ENCODE peak calls at places on chromosomes 3 and 15, in five cellular contexts. E is lower leg skin; S is CD4-positive, alpha-beta T cell; X is H9; L is stomach. W is an unnamed sample.

GRCh38 chr3:99875573-99875924 is 57.9 kb downstream of the CMSS1 start:
- DNase-seq in E (no peak), S (no peak), X (no peak), L (no peak), W (no peak)

GRCh38 chr15:98421419-98422085 is 226.8 kb upstream of the IGF1R start:
- DNase-seq in E (peak), S (peak), X (peak), L (peak), W (peak)

GRCh38 chr15:75903331-75904240 is at the start of gene FBXO22:
- DNase-seq in E (peak), S (peak), X (peak), L (peak), W (peak)

GRCh38 chr3:12822725-12823373 is 18.5 kb downstream of the RPL32 start:
- DNase-seq in E (no peak), S (no peak), X (no peak), L (no peak), W (no peak)

GRCh38 chr15:67025719-67026118 is 39.7 kb upstream of the SMAD3 start:
- DNase-seq in E (peak), S (no peak), X (peak), L (no peak), W (no peak)

GRCh38 chr3:76585794-76586392 is 454.0 kb upstream of the ROBO2 start:
- DNase-seq in E (no peak), S (no peak), X (no peak), L (no peak), W (no peak)

GRCh38 chr15:83565553-83566159 is 88.3 kb upstream of the ADAMTSL3 start:
- DNase-seq in E (no peak), S (no peak), X (no peak), L (no peak), W (no peak)

GRCh38 chr3:60742606-60743145 is 508.6 kb downstream of the FHIT start:
- DNase-seq in E (no peak), S (no peak), X (peak), L (no peak), W (no peak)

GRCh38 chr3:158768361-158768787 is 33.5 kb upstream of the MFSD1 start:
- DNase-seq in E (no peak), S (no peak), X (peak), L (peak), W (no peak)

GRCh38 chr3:139528924-139529323 is 10.6 kb downstream of the RBP1 start:
- DNase-seq in E (no peak), S (no peak), X (no peak), L (no peak), W (no peak)

GRCh38 chr15:34292591-34292990 is 45.0 kb downstream of the SLC12A6 start:
- DNase-seq in E (no peak), S (no peak), X (no peak), L (no peak), W (no peak)

GRCh38 chr15:91548588-91548987 is 304.9 kb upstream of the SLCO3A1 start:
- DNase-seq in E (no peak), S (no peak), X (no peak), L (no peak), W (no peak)

GRCh38 chr15:85748176-85748575 is 46.5 kb downstream of the KLHL25 start:
- DNase-seq in E (no peak), S (no peak), X (peak), L (peak), W (no peak)

GRCh38 chr3:13235079-13235478 is 161.8 kb upstream of the IQSEC1 start:
- DNase-seq in E (no peak), S (no peak), X (no peak), L (no peak), W (no peak)

GRCh38 chr3:189927975-189928895 is 192.5 kb downstream of the P3H2 start:
- DNase-seq in E (no peak), S (no peak), X (no peak), L (no peak), W (no peak)

GRCh38 chr3:24185738-24186384 is 240.8 kb downstream of the NR1D2 start:
- DNase-seq in E (no peak), S (no peak), X (peak), L (peak), W (no peak)

GRCh38 chr3:124768812-124769211 is 38.6 kb downstream of the UMPS start:
- DNase-seq in E (no peak), S (no peak), X (no peak), L (no peak), W (no peak)

GRCh38 chr3:160956785-160957184 is 148.4 kb downstream of the B3GALNT1 start:
- DNase-seq in E (no peak), S (no peak), X (no peak), L (no peak), W (no peak)

GRCh38 chr3:125148016-125148812 is 64.3 kb downstream of the SLC12A8 start:
- DNase-seq in E (no peak), S (no peak), X (no peak), L (no peak), W (no peak)

GRCh38 chr3:53885239-53885638 is 3.3 kb upstream of the ACTR8 start:
- DNase-seq in E (no peak), S (no peak), X (no peak), L (no peak), W (no peak)

GRCh38 chr3:82087958-82088357 is 326.5 kb upstream of the GBE1 start:
- DNase-seq in E (no peak), S (no peak), X (no peak), L (no peak), W (no peak)

GRCh38 chr3:66431494-66431893 is 69.3 kb downstream of the LRIG1 start:
- DNase-seq in E (no peak), S (no peak), X (no peak), L (no peak), W (no peak)

GRCh38 chr15:78944202-78944625 is 632 bp downstream of the CTSH start:
- DNase-seq in E (no peak), S (no peak), X (no peak), L (peak), W (no peak)

GRCh38 chr3:146037697-146038096 is 123.3 kb downstream of the PLOD2 start:
- DNase-seq in E (no peak), S (no peak), X (no peak), L (no peak), W (no peak)

GRCh38 chr3:69542265-69543079 is 156.6 kb upstream of the FRMD4B start:
- DNase-seq in E (no peak), S (no peak), X (peak), L (no peak), W (no peak)

GRCh38 chr3:136141296-136141785 is 54.8 kb downstream of the MSL2 start:
- DNase-seq in E (no peak), S (no peak), X (no peak), L (no peak), W (no peak)

GRCh38 chr3:107394502-107394901 is 17.3 kb downstream of the CCDC54 start:
- DNase-seq in E (no peak), S (no peak), X (no peak), L (no peak), W (no peak)

GRCh38 chr3:9402410-9403228 is 5.2 kb downstream of the SETD5 start:
- DNase-seq in E (no peak), S (no peak), X (peak), L (peak), W (no peak)

DNA sequence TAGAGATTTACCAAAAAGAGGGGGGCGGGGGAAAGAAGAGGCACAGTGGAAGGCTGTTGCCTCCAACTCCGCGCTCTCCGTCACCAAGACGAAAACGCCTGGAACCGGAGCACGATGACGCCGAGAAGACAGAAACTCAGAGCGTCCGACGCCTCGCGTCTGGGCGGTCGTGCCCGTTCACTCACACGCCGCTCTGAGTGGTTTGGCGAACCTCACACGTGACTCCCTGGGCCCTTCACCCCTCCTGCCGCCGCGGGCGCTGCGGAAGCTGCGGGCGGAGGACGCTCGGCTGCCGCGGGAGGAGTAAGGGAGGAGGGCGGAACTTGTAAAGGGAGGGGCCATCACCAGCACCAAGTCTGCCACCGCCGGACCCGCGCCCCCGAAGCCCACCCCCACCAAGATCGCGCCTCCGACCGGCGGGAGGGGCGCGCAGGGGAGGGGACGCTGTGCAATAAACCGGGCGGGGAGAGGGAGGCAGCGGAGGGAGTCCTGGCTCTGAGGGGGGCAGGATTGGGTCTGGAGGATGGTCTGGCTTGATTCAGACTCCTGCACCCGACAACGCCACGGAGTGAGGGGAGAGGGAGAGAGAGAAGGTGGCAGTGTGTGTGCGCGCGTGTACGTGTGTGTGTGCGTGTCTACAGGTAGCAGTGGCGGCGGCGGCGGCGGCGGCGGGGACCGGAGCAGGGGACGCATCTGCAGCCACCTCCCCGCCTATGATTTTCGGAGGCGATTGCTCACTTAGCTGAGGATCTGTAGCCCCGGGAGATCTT is 1.9 kb upstream of the NLGN1 start:
- DNase-seq in E (peak), S (peak), X (peak), L (peak), W (peak)
- TF ChIP-seq CTCF in E (no peak), S (no peak), X (no peak), L (no peak), W (no peak)

GRCh38 chr3:11735638-11736037 is 91.9 kb upstream of the VGLL4 start:
- DNase-seq in E (no peak), S (no peak), X (no peak), L (peak), W (no peak)
- TF ChIP-seq CTCF in E (no peak), S (no peak), X (no peak), L (no peak), W (no peak)

DNA sequence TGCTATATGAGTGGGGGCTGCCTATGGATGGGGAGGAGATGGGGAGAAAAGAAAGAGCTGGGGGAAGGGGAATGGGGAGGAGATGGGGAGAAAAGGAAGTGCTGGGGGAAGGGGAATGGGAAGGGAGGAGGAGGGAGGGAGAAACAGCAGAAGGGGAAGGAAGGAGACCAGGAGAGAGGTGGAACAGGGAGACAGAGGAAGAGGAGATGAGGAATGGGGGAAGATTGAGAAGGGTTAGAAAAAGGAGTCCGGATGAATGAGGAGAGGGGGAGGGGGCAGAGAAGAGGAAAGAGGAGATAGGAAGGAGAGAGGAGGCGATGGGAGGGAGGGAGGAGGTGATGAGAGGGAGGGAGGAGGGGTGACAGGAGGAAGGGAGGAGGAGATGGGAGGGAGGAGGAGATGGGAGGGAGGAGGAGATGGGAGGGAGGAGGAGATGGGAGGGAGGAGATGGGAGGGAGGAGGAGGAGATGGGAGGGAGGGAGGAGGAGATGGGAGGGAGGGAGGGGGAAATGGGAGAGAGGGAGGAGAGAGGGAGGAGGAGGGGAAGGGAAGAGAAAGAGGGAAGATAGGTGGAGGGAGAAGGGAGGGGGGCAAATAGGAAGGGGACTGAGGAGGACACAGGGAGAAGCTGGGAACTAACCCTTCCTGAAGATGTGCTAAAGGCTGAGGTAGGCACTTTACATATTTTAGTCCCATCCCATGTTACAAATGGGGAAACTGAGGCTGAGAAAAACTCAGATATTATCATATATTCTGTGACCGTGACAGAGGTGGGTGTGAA is 6.6 kb upstream of the BCL2L10 start:
- DNase-seq in E (no peak), S (no peak), X (no peak), L (no peak), W (no peak)
- TF ChIP-seq CTCF in E (no peak), S (no peak), X (no peak), L (no peak), W (no peak)

DNA sequence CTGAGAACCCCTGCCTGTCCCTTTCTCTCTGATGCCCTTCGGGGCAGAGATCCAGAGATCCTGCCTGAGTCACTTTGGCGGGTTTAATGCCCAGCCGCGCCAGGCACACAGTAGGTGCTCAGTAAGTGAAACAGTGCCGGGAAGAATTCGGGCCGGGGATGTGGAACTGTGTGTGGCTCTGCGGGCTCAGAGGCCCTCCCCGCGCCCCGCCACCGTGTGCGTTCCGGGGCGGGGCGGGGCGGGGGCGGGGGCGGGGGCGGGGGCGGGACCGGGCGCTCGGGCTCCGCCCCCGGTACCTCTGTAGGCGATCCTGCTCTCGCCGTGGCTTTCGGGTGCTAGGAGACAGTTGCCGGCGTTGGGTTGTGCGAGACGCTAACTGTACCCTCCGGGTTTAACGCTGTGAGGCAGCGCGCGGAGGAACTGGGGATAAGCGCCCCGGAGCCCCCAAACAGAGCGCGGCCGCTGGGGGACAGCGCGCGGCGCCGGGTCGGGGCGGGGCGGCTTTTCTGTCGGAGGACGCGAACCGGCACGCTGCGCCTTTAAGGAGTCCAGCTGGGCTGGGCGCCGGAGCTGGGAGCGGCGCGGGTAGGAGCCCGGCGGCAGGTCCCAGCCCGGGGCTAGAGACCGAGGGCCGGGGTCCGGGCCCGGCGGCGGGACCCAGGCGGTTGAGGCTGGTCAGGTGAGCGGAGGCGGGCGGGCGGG is at the start of gene ABHD6:
- DNase-seq in E (peak), S (peak), X (peak), L (peak), W (peak)
- TF ChIP-seq CTCF in E (no peak), S (peak), X (peak), L (no peak), W (peak)

GRCh38 chr3:114879059-114880031 is 267.7 kb downstream of the ZBTB20 start:
- DNase-seq in E (no peak), S (no peak), X (no peak), L (no peak), W (no peak)

GRCh38 chr3:114880078-114880477 is 267.0 kb downstream of the ZBTB20 start:
- DNase-seq in E (no peak), S (no peak), X (no peak), L (peak), W (no peak)

GRCh38 chr3:114874447-114874846 is 272.6 kb downstream of the ZBTB20 start:
- DNase-seq in E (no peak), S (no peak), X (no peak), L (no peak), W (no peak)

GRCh38 chr3:114878119-114878839 is 268.8 kb downstream of the ZBTB20 start:
- DNase-seq in E (no peak), S (no peak), X (no peak), L (no peak), W (no peak)

GRCh38 chr3:114877378-114878118 is 269.5 kb downstream of the ZBTB20 start:
- DNase-seq in E (no peak), S (no peak), X (no peak), L (no peak), W (no peak)
- TF ChIP-seq CTCF in E (no peak), S (no peak), X (no peak), L (no peak), W (no peak)